ENCODE peak calls at places on chromosomes 16 and 17, in five cellular contexts. T, S, Q, D and Y are unnamed samples.

GRCh38 chr16:67055712-67056487 is 27.0 kb downstream of the CBFB start:
- DNase-seq in T (no peak), S (no peak), Q (no peak), D (no peak), Y (no peak)

GRCh38 chr16:54856871-54857270 is 73.8 kb upstream of the IRX5 start:
- DNase-seq in T (no peak), S (no peak), Q (no peak), D (no peak), Y (no peak)

GRCh38 chr17:81000631-81001357 is 9.2 kb downstream of the CHMP6 start:
- DNase-seq in T (peak), S (no peak), Q (no peak), D (peak), Y (no peak)

GRCh38 chr17:32330142-32330541 is 11.8 kb downstream of the C17orf75 start:
- DNase-seq in T (no peak), S (no peak), Q (no peak), D (no peak), Y (no peak)

GRCh38 chr16:86041807-86042206 is 142.8 kb downstream of the IRF8 start:
- DNase-seq in T (no peak), S (no peak), Q (no peak), D (peak), Y (no peak)

GRCh38 chr17:35893751-35894150 is 13.6 kb upstream of the CCL5 start:
- DNase-seq in T (no peak), S (no peak), Q (no peak), D (no peak), Y (no peak)

GRCh38 chr17:38750312-38751121 is 2.0 kb upstream of the PSMB3 start:
- DNase-seq in T (no peak), S (peak), Q (no peak), D (peak), Y (no peak)

GRCh38 chr17:7512105-7512504 is 27.9 kb downstream of the POLR2A start:
- DNase-seq in T (no peak), S (no peak), Q (no peak), D (no peak), Y (no peak)

GRCh38 chr17:27807567-27808470 is 7.5 kb upstream of the NOS2 start:
- DNase-seq in T (peak), S (no peak), Q (no peak), D (peak), Y (no peak)

GRCh38 chr17:5000237-5000639 is 2.5 kb downstream of the KIF1C start:
- DNase-seq in T (peak), S (peak), Q (peak), D (no peak), Y (no peak)

GRCh38 chr17:1985686-1986085 is 39.4 kb downstream of the RTN4RL1 start:
- DNase-seq in T (no peak), S (peak), Q (no peak), D (no peak), Y (no peak)

GRCh38 chr17:5299383-5299782 is 17.3 kb downstream of the RABEP1 start:
- DNase-seq in T (no peak), S (no peak), Q (no peak), D (no peak), Y (no peak)

GRCh38 chr17:74736423-74737298 is at the start of gene RAB37:
- DNase-seq in T (peak), S (peak), Q (no peak), D (peak), Y (no peak)

GRCh38 chr17:52207786-52208185 is 49.3 kb upstream of the CA10 start:
- DNase-seq in T (no peak), S (no peak), Q (no peak), D (no peak), Y (no peak)

GRCh38 chr16:88798772-88799455 is 4.7 kb upstream of the CDT1 start:
- DNase-seq in T (no peak), S (no peak), Q (no peak), D (no peak), Y (no peak)

GRCh38 chr17:53150101-53150698 is 672.5 kb upstream of the KIF2B start:
- DNase-seq in T (no peak), S (peak), Q (no peak), D (no peak), Y (no peak)

GRCh38 chr17:71724339-71724738 is 396.5 kb upstream of the SOX9 start:
- DNase-seq in T (no peak), S (no peak), Q (no peak), D (no peak), Y (no peak)

GRCh38 chr16:4915226-4915761 is 21.7 kb downstream of the PPL start:
- DNase-seq in T (no peak), S (no peak), Q (no peak), D (no peak), Y (no peak)

GRCh38 chr16:53445534-53445933 is 11.3 kb downstream of the RBL2 start:
- DNase-seq in T (no peak), S (no peak), Q (no peak), D (no peak), Y (no peak)

DNA sequence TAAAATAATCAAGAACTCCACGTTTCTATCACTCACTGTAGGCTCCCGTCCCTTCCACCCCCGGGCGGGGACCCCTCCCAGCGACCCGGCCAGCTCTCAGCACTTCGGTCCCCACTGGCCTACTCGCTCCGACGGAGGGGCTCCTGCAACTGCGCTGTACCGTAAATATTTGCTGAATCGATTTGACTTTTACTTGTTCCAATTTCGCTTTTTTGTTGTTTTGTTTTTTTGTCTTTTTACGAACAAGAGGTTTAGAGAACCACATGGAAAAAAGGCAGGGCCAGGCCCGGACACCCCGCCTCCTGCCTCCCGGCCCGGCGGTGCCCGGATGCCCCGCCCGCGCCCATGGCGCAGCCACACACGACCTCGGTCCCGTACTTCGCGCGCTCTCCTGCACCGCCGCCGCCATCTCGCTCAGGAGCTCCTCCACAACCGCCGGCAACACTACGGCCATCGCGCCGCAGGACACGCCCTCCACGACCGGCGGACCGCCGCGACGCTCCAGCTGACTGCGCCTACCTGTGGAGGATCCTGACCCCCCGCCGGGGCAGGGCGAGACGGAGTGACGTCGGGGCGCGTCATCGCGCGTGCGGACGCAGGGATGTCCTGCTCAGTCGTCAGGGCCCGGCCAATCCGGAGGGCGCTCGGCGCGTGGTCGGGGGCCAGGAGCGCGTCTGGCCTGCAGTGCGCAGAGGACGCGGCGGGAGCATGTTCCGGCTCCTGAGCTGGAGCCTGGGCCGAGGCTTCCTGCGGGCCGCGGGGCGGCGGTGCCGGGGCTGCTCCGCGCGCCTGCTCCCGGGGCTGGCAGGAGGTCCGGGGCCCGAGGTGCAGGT is at the start of the genes TTC19 and ZSWIM7:
- DNase-seq in T (peak), S (peak), Q (peak), D (peak), Y (peak)
- TF ChIP-seq CTCF in T (peak), S (no peak), Q (peak), D (no peak), Y (no peak)

GRCh38 chr17:77451271-77451893 is 310.6 kb downstream of the SEC14L1 start:
- DNase-seq in T (peak), S (peak), Q (peak), D (peak), Y (no peak)
- TF ChIP-seq POLR2AphosphoS5 in T (peak), S (peak), Q (no peak), D (peak), Y (no peak)

GRCh38 chr17:8574687-8575086 is 55.8 kb downstream of the MYH10 start:
- DNase-seq in T (no peak), S (peak), Q (no peak), D (no peak), Y (no peak)
- TF ChIP-seq CTCF in T (no peak), S (peak), Q (no peak), D (no peak), Y (peak)

DNA sequence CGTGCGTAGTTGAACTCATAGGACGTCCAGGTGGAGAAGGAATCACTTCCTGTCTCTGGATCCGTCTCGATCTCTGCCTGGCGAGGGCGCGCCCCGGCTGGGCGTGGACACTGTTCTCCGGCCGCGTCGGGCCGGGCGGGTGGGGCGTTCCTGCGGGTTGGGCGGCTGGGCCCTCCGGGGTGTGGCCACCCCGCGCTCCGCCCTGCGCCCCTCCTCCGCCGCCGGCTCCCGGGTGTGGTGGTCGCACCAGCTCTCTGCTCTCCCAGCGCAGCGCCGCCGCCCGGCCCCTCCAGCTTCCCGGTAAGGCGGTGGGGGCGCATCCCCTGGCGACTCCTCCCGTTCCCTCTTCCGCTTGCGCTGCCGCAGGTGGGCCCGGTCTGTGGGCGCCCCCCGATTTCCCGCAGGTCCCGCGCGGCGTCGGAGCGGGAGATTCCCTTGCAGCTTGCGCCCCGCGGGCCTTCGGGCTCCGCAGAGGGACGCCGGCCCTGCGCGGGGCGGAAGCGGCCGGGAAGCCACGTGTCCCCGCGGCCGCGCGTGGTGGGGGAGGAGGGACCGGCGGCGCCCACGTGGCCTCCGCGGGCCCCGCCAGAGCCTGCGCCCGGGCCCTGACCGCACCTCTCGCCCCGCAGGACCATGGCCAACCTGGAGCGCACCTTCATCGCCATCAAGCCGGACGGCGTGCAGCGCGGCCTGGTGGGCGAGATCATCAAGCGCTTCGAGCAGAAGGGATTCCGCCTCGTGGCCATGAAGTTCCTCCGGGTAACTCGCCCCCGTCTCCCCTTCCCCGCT is at the start of gene NME2:
- DNase-seq in T (peak), S (peak), Q (peak), D (peak), Y (peak)
- TF ChIP-seq POLR2AphosphoS5 in T (peak), S (peak), Q (peak), D (peak), Y (peak)

GRCh38 chr17:41957869-41958231 is 8.7 kb upstream of the CNP start:
- DNase-seq in T (no peak), S (no peak), Q (no peak), D (no peak), Y (no peak)

GRCh38 chr17:41957058-41957868 is 9.3 kb upstream of the CNP start:
- DNase-seq in T (no peak), S (peak), Q (no peak), D (no peak), Y (no peak)

GRCh38 chr17:41959030-41959335 is 7.6 kb upstream of the CNP start:
- DNase-seq in T (no peak), S (peak), Q (no peak), D (no peak), Y (no peak)

GRCh38 chr17:41959336-41960095 is 7.1 kb upstream of the CNP start:
- DNase-seq in T (no peak), S (peak), Q (no peak), D (no peak), Y (no peak)

DNA sequence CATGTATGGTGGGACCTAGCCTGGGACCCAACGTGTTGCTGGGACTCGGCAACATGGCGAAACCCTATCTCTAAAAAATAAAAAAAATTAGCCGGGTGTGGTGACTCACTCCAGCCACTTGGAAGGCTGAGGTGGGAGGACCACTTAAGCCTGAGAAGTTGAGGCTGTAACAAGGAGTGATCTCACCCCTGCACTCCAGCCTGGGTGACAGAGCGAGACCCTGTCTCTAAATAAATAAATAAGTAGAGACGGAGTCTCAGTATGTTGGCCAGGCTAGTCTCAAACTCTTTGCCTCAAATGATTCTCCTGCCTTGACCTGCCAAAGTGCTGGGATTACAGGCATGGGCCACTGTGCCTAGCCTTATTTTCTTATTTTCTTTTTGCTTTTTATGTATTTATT is 10.1 kb upstream of the CNP start:
- DNase-seq in T (no peak), S (no peak), Q (no peak), D (no peak), Y (no peak)
- TF ChIP-seq CTCF in T (no peak), S (no peak), Q (no peak), D (no peak), Y (no peak)

GRCh38 chr17:49971848-49972485 is 3.0 kb downstream of the DLX4 start:
- DNase-seq in T (no peak), S (peak), Q (no peak), D (no peak), Y (no peak)

GRCh38 chr17:49970498-49970897 is 1.5 kb downstream of the DLX4 start:
- DNase-seq in T (no peak), S (no peak), Q (no peak), D (no peak), Y (no peak)

GRCh38 chr17:49973271-49973615 is 4.3 kb downstream of the DLX4 start:
- DNase-seq in T (no peak), S (no peak), Q (no peak), D (no peak), Y (no peak)

GRCh38 chr17:49971199-49971847 is 2.3 kb downstream of the DLX4 start:
- DNase-seq in T (no peak), S (peak), Q (no peak), D (no peak), Y (no peak)

GRCh38 chr17:49972486-49973270 is 3.7 kb downstream of the DLX4 start:
- DNase-seq in T (no peak), S (peak), Q (no peak), D (no peak), Y (no peak)
- TF ChIP-seq POLR2AphosphoS5 in T (no peak), S (no peak), Q (no peak), D (no peak), Y (no peak)